ENCODE peak calls at places on chromosome 4, in four cellular contexts. Q is WTC11, T is K562, E is GM12878. H is an unnamed sample.

GRCh38 chr4:3613980-3614730 is 81.9 kb upstream of the LRPAP1 start:
- DNase-seq in E (no peak), Q (no peak), T (no peak), H (peak)

GRCh38 chr4:177119693-177120092 is 190.0 kb upstream of the NEIL3 start:
- DNase-seq in T (no peak), E (no peak), Q (no peak), H (no peak)

GRCh38 chr4:26321326-26322276 is 787 bp downstream of the RBPJ start:
- DNase-seq in E (no peak), Q (peak), T (no peak), H (peak)

GRCh38 chr4:87152310-87153061 is 67.9 kb downstream of the KLHL8 start:
- DNase-seq in T (no peak), E (no peak), Q (peak), H (no peak)

GRCh38 chr4:105944535-105944934 is 49.3 kb downstream of the NPNT start:
- DNase-seq in T (no peak), Q (no peak), E (no peak), H (no peak)

GRCh38 chr4:55547461-55547770 is 707 bp upstream of the CLOCK start:
- DNase-seq in T (no peak), Q (peak), E (no peak), H (no peak)

GRCh38 chr4:7395635-7396034 is 39.1 kb downstream of the PSAPL1 start:
- DNase-seq in E (no peak), T (no peak), Q (no peak), H (no peak)

GRCh38 chr4:15809058-15809457 is 30.9 kb downstream of the CD38 start:
- DNase-seq in T (no peak), Q (no peak), E (peak), H (no peak)

GRCh38 chr4:18844726-18845125 is 823.2 kb upstream of the LCORL start:
- DNase-seq in Q (no peak), E (no peak), T (no peak), H (no peak)

GRCh38 chr4:144104509-144105130 is 35.9 kb downstream of the GYPA start:
- DNase-seq in Q (no peak), T (no peak), E (no peak), H (no peak)

GRCh38 chr4:3045500-3045850 is 28.9 kb downstream of the HTT-AS start:
- DNase-seq in E (no peak), T (no peak), Q (no peak), H (no peak)

GRCh38 chr4:170741856-170742255 is 652.1 kb upstream of the AADAT start:
- DNase-seq in T (no peak), Q (no peak), E (no peak), H (no peak)

GRCh38 chr4:185587444-185588161 is 52.3 kb upstream of the PDLIM3 start:
- DNase-seq in E (peak), Q (peak), T (no peak), H (no peak)

GRCh38 chr4:172887959-172888358 is 280.7 kb upstream of the GALNT7 start:
- DNase-seq in E (no peak), Q (no peak), T (no peak), H (no peak)

GRCh38 chr4:36722986-36723385 is 441.6 kb downstream of the DTHD1 start:
- DNase-seq in E (no peak), T (no peak), Q (no peak), H (no peak)

GRCh38 chr4:163493643-163494359 is 689 bp upstream of the TMA16 start:
- DNase-seq in Q (no peak), E (no peak), T (no peak), H (no peak)

GRCh38 chr4:18813771-18814170 is 792.2 kb upstream of the LCORL start:
- DNase-seq in T (no peak), E (no peak), Q (no peak), H (no peak)

GRCh38 chr4:48602222-48602621 is 112.2 kb downstream of the ZAR1 start:
- DNase-seq in T (no peak), E (no peak), Q (no peak), H (no peak)

GRCh38 chr4:136036744-136037143 is 1495.5 kb downstream of the PCDH18 start:
- DNase-seq in Q (no peak), T (no peak), E (no peak), H (no peak)

GRCh38 chr4:119209077-119209476 is 3.4 kb upstream of the USP53 start:
- DNase-seq in E (no peak), T (peak), Q (no peak), H (peak)

GRCh38 chr4:81136161-81136910 is 78.7 kb downstream of the PRKG2 start:
- DNase-seq in Q (no peak), T (no peak), E (no peak), H (no peak)

GRCh38 chr4:14345356-14345775 is 656.9 kb upstream of the CPEB2 start:
- DNase-seq in T (no peak), Q (no peak), E (no peak), H (no peak)

GRCh38 chr4:38026138-38026740 is 66.0 kb downstream of the PTTG2 start:
- DNase-seq in E (no peak), T (no peak), Q (no peak), H (no peak)

GRCh38 chr4:171142045-171142444 is 671.2 kb upstream of the GALNTL6 start:
- DNase-seq in T (no peak), E (no peak), Q (no peak), H (no peak)

GRCh38 chr4:150579591-150580234 is 2.2 kb upstream of the MAB21L2 start:
- DNase-seq in T (no peak), E (no peak), Q (peak), H (no peak)

GRCh38 chr4:121562833-121563232 is 133.9 kb downstream of the ANXA5 start:
- DNase-seq in Q (no peak), T (no peak), E (no peak), H (no peak)

GRCh38 chr4:26108024-26108423 is 194.0 kb downstream of the SMIM20 start:
- DNase-seq in Q (no peak), E (no peak), T (peak), H (no peak)

GRCh38 chr4:114807759-114808404 is 209.3 kb downstream of the UGT8 start:
- DNase-seq in Q (peak), T (peak), E (no peak), H (peak)

GRCh38 chr4:40749717-40750460 is at the start of gene NSUN7:
- DNase-seq in Q (peak), T (no peak), E (no peak), H (no peak)

GRCh38 chr4:76896731-76897521 is 1.0 kb downstream of the SOWAHB start:
- DNase-seq in T (no peak), Q (peak), E (no peak), H (no peak)
- TF ChIP-seq NR2C2 in T (no peak), Q (no peak), E (no peak), H (no peak)

GRCh38 chr4:95641571-95641970 is 92.8 kb upstream of the UNC5C start:
- DNase-seq in Q (no peak), E (no peak), T (no peak), H (no peak)
- TF ChIP-seq NR2C2 in Q (no peak), E (no peak), T (no peak), H (no peak)

DNA sequence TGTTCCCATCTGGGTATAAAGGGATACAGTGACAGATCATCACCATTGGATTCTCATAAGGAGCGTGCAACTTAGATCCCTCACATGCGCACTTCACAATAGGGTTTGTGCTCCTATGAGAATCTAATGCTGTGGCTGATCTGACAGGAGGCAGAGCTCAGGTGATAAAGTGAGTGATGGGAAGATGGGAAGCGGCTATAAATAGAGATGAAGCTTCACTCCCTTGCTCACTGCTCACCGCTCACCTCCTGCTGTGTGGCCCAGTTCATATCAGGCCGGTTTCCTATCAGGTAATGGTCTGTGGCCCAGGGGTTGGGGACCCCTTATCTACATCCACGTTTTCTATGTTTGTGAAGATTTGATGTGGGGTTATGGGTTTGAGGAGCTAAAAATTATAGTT is 43.7 kb downstream of the FAT4 start:
- DNase-seq in T (no peak), Q (peak), E (no peak), H (no peak)
- TF ChIP-seq NR2C2 in T (no peak), Q (no peak), E (no peak), H (no peak)

DNA sequence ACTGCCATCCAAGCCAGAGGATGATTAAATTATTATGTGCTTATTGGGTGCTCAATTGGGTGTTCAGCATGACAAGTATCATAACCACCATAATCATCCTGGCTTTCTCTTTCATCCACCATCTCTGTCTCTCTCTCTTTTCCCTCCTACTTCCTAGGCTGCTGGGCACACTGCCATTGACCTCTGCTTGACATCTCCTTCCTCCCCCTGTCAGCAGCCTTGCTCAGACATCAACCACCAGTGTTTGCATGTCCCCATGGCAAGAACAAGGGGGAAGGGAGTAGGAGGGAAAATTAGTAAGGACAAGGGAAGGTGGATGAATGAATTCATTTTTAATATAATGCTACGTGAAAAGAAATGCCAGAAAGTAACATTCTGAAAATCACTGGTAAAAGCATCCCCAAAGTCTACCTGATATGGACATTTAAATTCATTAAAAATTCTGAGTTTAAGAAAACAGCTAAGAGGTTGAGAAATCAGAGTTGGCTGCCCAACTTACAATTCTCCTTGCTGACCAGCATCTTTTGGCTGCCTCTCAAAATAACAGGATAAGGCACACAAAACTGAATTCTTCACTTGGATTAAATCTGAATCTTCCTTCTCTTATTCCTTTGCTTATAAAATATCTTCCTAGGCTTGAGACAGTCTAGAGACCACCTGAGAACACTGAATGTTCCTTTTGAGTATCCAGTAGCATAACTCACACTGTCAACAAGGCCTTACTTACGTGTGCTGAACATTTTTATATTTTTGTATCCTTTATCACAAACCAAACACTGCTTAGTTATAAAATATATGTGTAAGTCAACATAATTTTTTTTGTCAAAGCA is 48.5 kb downstream of the SNCA start:
- DNase-seq in T (no peak), Q (no peak), E (no peak), H (no peak)
- TF ChIP-seq NR2C2 in T (no peak), Q (no peak), E (no peak), H (no peak)

DNA sequence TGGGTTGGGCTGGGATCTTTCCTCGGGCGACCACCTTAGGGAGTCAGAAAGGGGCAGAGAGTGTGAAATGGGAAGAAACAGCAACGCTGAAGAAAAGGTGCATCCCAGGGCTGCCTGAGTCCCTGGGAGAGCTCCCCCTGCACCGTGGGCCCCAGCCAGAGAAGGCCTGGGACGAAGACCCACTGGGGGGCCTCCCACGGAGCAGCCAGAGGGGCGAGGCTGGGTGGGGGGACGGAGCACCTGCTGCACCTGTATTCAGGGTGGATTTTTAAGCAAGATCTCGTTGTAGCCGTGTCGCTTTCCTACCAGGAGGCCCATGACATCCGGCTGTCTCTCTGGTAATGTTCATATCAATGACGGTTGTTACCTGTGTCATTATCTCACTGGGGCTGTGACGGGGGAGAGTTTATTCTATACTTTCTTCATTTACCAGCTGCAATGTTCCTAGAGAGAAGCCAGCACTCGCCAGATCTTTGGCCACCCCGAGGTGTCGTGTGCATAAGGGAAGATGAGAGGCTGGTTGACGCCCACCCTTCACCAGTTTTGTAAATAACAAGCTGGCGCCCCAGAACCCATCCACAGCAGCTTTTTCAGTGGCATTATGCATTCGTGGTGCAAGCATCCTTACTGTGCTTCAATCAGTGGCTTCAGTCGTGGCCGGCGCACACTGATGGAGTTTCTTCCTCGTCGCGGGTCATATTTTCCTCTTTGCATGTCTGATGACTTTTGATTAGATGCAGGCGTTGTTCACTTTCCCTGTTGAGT is 5.6 kb upstream of the PCGF3 start:
- DNase-seq in E (no peak), Q (no peak), T (no peak), H (no peak)
- TF ChIP-seq NR2C2 in E (no peak), Q (no peak), T (no peak), H (no peak)

GRCh38 chr4:91330555-91331137 is 973.1 kb upstream of the GRID2 start:
- DNase-seq in T (no peak), E (no peak), Q (no peak), H (no peak)
- TF ChIP-seq NR2C2 in T (no peak), E (no peak), Q (no peak), H (no peak)

DNA sequence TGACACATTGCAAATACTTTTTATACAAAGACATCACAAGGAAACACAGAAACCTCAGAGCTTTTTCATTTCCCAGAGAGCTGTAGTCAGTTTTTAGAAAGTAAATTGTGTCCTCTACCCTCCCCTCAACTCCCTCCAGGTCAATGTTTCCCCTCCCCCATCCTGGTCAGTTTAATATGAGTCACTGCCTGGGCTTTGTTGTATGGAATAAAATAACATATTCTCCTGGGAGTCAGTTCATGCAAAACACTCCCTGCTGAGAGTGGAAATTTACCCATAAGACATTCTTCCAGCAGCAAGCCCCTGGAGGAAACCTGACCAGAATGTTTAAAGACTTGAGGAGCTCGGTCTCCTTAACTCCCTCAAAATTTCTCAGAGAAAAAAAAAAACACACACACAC is 270.1 kb upstream of the LDB2 start:
- DNase-seq in E (no peak), Q (no peak), T (no peak), H (no peak)
- TF ChIP-seq NR2C2 in E (no peak), Q (no peak), T (no peak), H (no peak)

GRCh38 chr4:138553001-138553845 is 311.1 kb upstream of the SLC7A11 start:
- DNase-seq in T (no peak), Q (no peak), E (no peak), H (no peak)
- TF ChIP-seq NR2C2 in T (no peak), Q (no peak), E (no peak), H (no peak)

GRCh38 chr4:138010639-138011038 is 231.5 kb downstream of the SLC7A11 start:
- DNase-seq in Q (no peak), E (no peak), T (no peak), H (no peak)

GRCh38 chr4:138007572-138007971 is 234.6 kb downstream of the SLC7A11 start:
- DNase-seq in Q (no peak), T (peak), E (no peak), H (peak)

GRCh38 chr4:138003248-138003647 is 238.9 kb downstream of the SLC7A11 start:
- DNase-seq in T (no peak), E (no peak), Q (no peak), H (no peak)

DNA sequence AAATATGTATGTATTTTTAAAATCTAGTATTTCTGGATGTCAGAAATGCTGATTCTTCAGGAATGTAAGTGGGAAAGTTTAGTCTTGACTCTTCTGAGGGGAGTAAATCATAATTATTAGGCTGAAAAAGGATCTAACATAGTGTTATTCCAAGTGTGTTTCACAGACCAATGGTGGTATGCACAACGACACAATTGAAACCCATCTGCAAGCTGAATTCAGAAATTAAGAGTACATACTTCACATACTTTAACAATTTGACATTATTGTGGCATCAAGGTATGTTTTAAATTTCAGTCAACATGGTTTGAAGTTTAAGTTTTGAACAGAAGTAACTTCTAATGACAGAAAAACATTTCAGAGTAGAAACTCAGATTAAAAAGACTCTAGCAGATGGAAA is 236.7 kb downstream of the SLC7A11 start:
- DNase-seq in T (no peak), E (no peak), Q (no peak), H (no peak)
- TF ChIP-seq NR2C2 in T (no peak), E (no peak), Q (no peak), H (no peak)

GRCh38 chr4:147640331-147640730 is 23.1 kb downstream of the TMEM184C start:
- DNase-seq in E (no peak), T (no peak), Q (no peak), H (no peak)

GRCh38 chr4:147638365-147638764 is 21.2 kb downstream of the TMEM184C start:
- DNase-seq in Q (no peak), T (no peak), E (no peak), H (no peak)

GRCh38 chr4:147638942-147639341 is 21.7 kb downstream of the TMEM184C start:
- DNase-seq in T (no peak), Q (no peak), E (peak), H (no peak)

GRCh38 chr4:147635348-147635747 is 18.2 kb downstream of the TMEM184C start:
- DNase-seq in T (no peak), Q (no peak), E (no peak), H (no peak)

GRCh38 chr4:147639388-147639787 is 22.2 kb downstream of the TMEM184C start:
- DNase-seq in T (no peak), E (no peak), Q (no peak), H (no peak)
- TF ChIP-seq NR2C2 in T (no peak), E (no peak), Q (no peak), H (no peak)